ENCODE peak calls at places on chromosomes 6 and 20, in five cellular contexts. Y, L, P, F and B are unnamed samples.

GRCh38 chr6:27290065-27290849 is 21.8 kb downstream of the POM121L2 start:
- DNase-seq in F (peak), Y (no peak), L (no peak), P (no peak), B (no peak)

GRCh38 chr6:56244089-56244488 is 3.3 kb downstream of the COL21A1 start:
- DNase-seq in P (no peak), F (no peak), Y (no peak), L (no peak), B (no peak)

GRCh38 chr20:61734733-61735502 is 330.8 kb downstream of the TAF4 start:
- DNase-seq in L (no peak), Y (no peak), F (no peak), P (no peak), B (no peak)

GRCh38 chr6:135257641-135258405 is 76.7 kb downstream of the MYB start:
- DNase-seq in P (no peak), Y (no peak), L (no peak), F (no peak), B (no peak)

GRCh38 chr6:28369463-28369862 is 19.7 kb downstream of the ZKSCAN3 start:
- DNase-seq in P (no peak), Y (no peak), L (no peak), F (no peak), B (no peak)

GRCh38 chr6:17932362-17932852 is 55.0 kb downstream of the KIF13A start:
- DNase-seq in L (no peak), P (no peak), Y (no peak), F (no peak), B (no peak)

GRCh38 chr20:50788045-50788867 is 6.6 kb upstream of the BCAS4 start:
- DNase-seq in L (no peak), P (no peak), Y (no peak), F (no peak), B (no peak)

GRCh38 chr6:36118550-36119107 is 11.7 kb upstream of the MAPK13 start:
- DNase-seq in L (no peak), P (peak), F (peak), Y (peak), B (no peak)

GRCh38 chr6:88368071-88368787 is 202.1 kb upstream of the CNR1 start:
- DNase-seq in Y (no peak), L (no peak), F (no peak), P (no peak), B (no peak)

GRCh38 chr20:3172126-3172932 is 1.0 kb downstream of the LZTS3 start:
- DNase-seq in F (no peak), Y (no peak), L (no peak), P (no peak), B (no peak)

GRCh38 chr6:14159090-14159489 is 41.5 kb downstream of the CD83 start:
- DNase-seq in F (no peak), Y (no peak), L (no peak), P (no peak), B (no peak)

GRCh38 chr6:65259982-65260381 is 447.0 kb downstream of the EYS start:
- DNase-seq in Y (no peak), F (no peak), L (no peak), P (no peak), B (no peak)

GRCh38 chr20:17044920-17045319 is 181.9 kb upstream of the PCSK2 start:
- DNase-seq in F (no peak), Y (no peak), L (no peak), P (no peak), B (no peak)

GRCh38 chr6:131164506-131164905 is 29.2 kb downstream of the AKAP7 start:
- DNase-seq in Y (no peak), L (no peak), P (no peak), F (no peak), B (no peak)

GRCh38 chr6:141077355-141078333 is 1055.1 kb upstream of the GJE1 start:
- DNase-seq in L (no peak), P (no peak), Y (no peak), F (peak), B (no peak)

GRCh38 chr20:48180039-48180438 is 394.8 kb upstream of the SULF2 start:
- DNase-seq in P (no peak), F (no peak), L (no peak), Y (no peak), B (no peak)

GRCh38 chr6:133047706-133048105 is 193.5 kb upstream of the EYA4 start:
- DNase-seq in Y (no peak), P (no peak), L (no peak), F (no peak), B (no peak)

GRCh38 chr6:167827588-167828324 is 1.0 kb downstream of the AFDN start:
- DNase-seq in F (peak), L (peak), P (peak), Y (peak), B (peak)

GRCh38 chr20:6588296-6588695 is 179.2 kb upstream of the BMP2 start:
- DNase-seq in L (no peak), F (peak), P (peak), Y (no peak), B (no peak)

GRCh38 chr6:37987008-37987407 is 167.5 kb downstream of the ZFAND3 start:
- DNase-seq in P (no peak), F (no peak), L (no peak), Y (no peak), B (no peak)

GRCh38 chr6:21538186-21538798 is 55.3 kb upstream of the SOX4 start:
- DNase-seq in F (no peak), L (no peak), P (no peak), Y (no peak), B (no peak)

GRCh38 chr6:90457867-90458259 is 129.0 kb downstream of the MAP3K7 start:
- DNase-seq in Y (no peak), F (no peak), P (no peak), L (no peak), B (no peak)

GRCh38 chr20:60108397-60108796 is 150.2 kb downstream of the CDH26 start:
- DNase-seq in Y (no peak), P (no peak), L (no peak), F (no peak), B (no peak)

GRCh38 chr20:61331542-61331941 is 79.5 kb downstream of the CDH4 start:
- DNase-seq in F (peak), Y (no peak), P (no peak), L (no peak), B (no peak)

GRCh38 chr20:11445891-11446290 is 471.8 kb upstream of the BTBD3 start:
- DNase-seq in P (no peak), F (no peak), Y (no peak), L (no peak), B (no peak)

GRCh38 chr20:25003002-25003401 is 10.5 kb upstream of the APMAP start:
- DNase-seq in P (no peak), F (no peak), L (no peak), Y (no peak), B (no peak)

GRCh38 chr20:35839891-35840290 is 68.1 kb downstream of the PHF20 start:
- DNase-seq in F (no peak), L (no peak), Y (no peak), P (no peak), B (no peak)

GRCh38 chr6:32459781-32460424 is 20.2 kb downstream of the HLA-DRA start:
- DNase-seq in L (no peak), Y (no peak), F (no peak), P (no peak), B (no peak)

GRCh38 chr6:56951049-56951816 is 3.7 kb upstream of the BEND6 start:
- DNase-seq in Y (no peak), F (peak), P (no peak), L (no peak), B (no peak)

GRCh38 chr20:50580842-50581544 is 70.8 kb downstream of the PTPN1 start:
- DNase-seq in Y (no peak), P (no peak), F (no peak), L (no peak), B (no peak)

GRCh38 chr20:33387177-33387576 is 14.1 kb downstream of the CDK5RAP1 start:
- DNase-seq in F (no peak), P (no peak), L (no peak), Y (no peak), B (no peak)

GRCh38 chr20:54294094-54294493 is 86.2 kb downstream of the PFDN4 start:
- DNase-seq in L (no peak), P (no peak), Y (no peak), F (no peak), B (no peak)

GRCh38 chr6:99607416-99608036 is 893 bp downstream of the PRDM13 start:
- DNase-seq in P (no peak), Y (no peak), F (no peak), L (no peak), B (no peak)

GRCh38 chr6:4598384-4598783 is 177.8 kb upstream of the CDYL start:
- DNase-seq in Y (no peak), P (no peak), L (no peak), F (no peak), B (no peak)

GRCh38 chr20:11734431-11734830 is 183.3 kb upstream of the BTBD3 start:
- DNase-seq in Y (no peak), F (no peak), L (no peak), P (no peak), B (no peak)

GRCh38 chr20:6680854-6681253 is 86.6 kb upstream of the BMP2 start:
- DNase-seq in P (peak), L (no peak), Y (no peak), F (no peak), B (no peak)

GRCh38 chr6:11711644-11711993 is 67.0 kb downstream of the ADTRP start:
- DNase-seq in F (no peak), P (no peak), Y (no peak), L (no peak), B (no peak)

GRCh38 chr6:170233304-170234205 is 57.3 kb downstream of the DLL1 start:
- DNase-seq in F (no peak), P (no peak), L (no peak), Y (no peak), B (no peak)
- TF ChIP-seq POLR2A in F (no peak), P (no peak), L (no peak), Y (no peak), B (no peak)

GRCh38 chr6:87155272-87155919 is at the start of gene ZNF292:
- DNase-seq in Y (peak), P (peak), F (peak), L (peak), B (peak)
- TF ChIP-seq POLR2A in Y (peak), P (no peak), F (peak), L (peak), B (peak)

GRCh38 chr6:136682292-136682691 is 110.0 kb downstream of the MAP3K5 start:
- DNase-seq in L (no peak), P (no peak), F (no peak), Y (no peak), B (no peak)
- TF ChIP-seq POLR2A in L (no peak), P (no peak), F (no peak), Y (no peak), B (no peak)

GRCh38 chr6:156065838-156066237 is 610.2 kb upstream of the NOX3 start:
- DNase-seq in Y (no peak), P (no peak), L (no peak), F (no peak), B (no peak)

GRCh38 chr6:156068870-156069269 is 613.2 kb upstream of the NOX3 start:
- DNase-seq in Y (no peak), L (no peak), P (no peak), F (no peak), B (no peak)
- TF ChIP-seq POLR2A in Y (no peak), L (no peak), P (no peak), F (no peak), B (no peak)

DNA sequence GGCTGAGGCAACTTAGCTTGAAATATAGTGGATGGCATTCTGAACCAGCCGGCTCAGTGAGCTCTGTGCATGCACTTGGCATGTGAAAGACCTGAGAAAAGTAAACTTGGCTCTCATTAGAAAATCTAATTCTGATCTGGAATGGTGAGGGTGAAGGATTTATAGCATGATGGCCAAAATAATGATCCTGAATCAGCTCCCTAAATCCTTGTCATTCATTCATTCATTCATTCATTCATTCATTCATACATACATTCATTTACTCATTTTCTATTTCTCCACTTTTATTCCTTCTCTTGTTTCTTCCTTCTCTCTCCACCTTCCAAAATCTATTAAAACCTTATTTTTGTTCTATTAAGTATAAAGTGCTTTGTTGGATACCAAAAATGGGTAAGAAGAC is 681.1 kb downstream of the DHX35 start:
- DNase-seq in L (no peak), F (no peak), P (no peak), Y (no peak), B (no peak)
- TF ChIP-seq POLR2A in L (no peak), F (no peak), P (no peak), Y (no peak), B (no peak)